ENCODE peak calls at places on chromosome 1, in nine cellular contexts. G, P, W, J, A, U, B, F and O are unnamed samples.

GRCh38 chr1:211145944-211146343 is 12.0 kb upstream of the KCNH1 start:
- ATAC-seq in G (no peak), P (no peak), W (no peak), J (no peak), A (no peak), U (no peak), B (no peak), F (no peak), O (no peak)

GRCh38 chr1:165162671-165163241 is 193.8 kb downstream of the LMX1A start:
- ATAC-seq in G (no peak), P (no peak), W (no peak), J (peak), A (no peak), U (no peak), B (peak), F (no peak), O (no peak)

GRCh38 chr1:186540521-186540920 is 79.6 kb upstream of the PDC start:
- ATAC-seq in G (no peak), P (peak), W (no peak), J (no peak), A (no peak), U (peak), B (no peak), F (no peak), O (no peak)

GRCh38 chr1:201020647-201021332 is 2.7 kb downstream of the KIF21B start:
- ATAC-seq in G (no peak), P (peak), W (no peak), J (no peak), A (no peak), U (no peak), B (peak), F (no peak), O (no peak)

GRCh38 chr1:147109041-147109440 is 63.2 kb downstream of the PRKAB2 start:
- ATAC-seq in G (no peak), P (no peak), W (no peak), J (no peak), A (no peak), U (no peak), B (no peak), F (no peak), O (no peak)

GRCh38 chr1:44545961-44546360 is 128.3 kb downstream of the TMEM53 start:
- ATAC-seq in G (no peak), P (no peak), W (no peak), J (no peak), A (no peak), U (no peak), B (peak), F (no peak), O (no peak)

GRCh38 chr1:56468472-56468871 is 110.9 kb downstream of the PLPP3 start:
- ATAC-seq in G (peak), P (peak), W (no peak), J (peak), A (no peak), U (peak), B (no peak), F (no peak), O (no peak)

GRCh38 chr1:35390600-35391494 is 122.3 kb downstream of the ZMYM4 start:
- ATAC-seq in G (no peak), P (no peak), W (no peak), J (no peak), A (no peak), U (no peak), B (no peak), F (no peak), O (no peak)

GRCh38 chr1:176515310-176515709 is 52.3 kb downstream of the PAPPA2 start:
- ATAC-seq in G (no peak), P (peak), W (no peak), J (peak), A (no peak), U (no peak), B (peak), F (no peak), O (no peak)

GRCh38 chr1:147723691-147724323 is 36.6 kb downstream of the GJA5 start:
- ATAC-seq in G (peak), P (peak), W (peak), J (no peak), A (peak), U (peak), B (peak), F (no peak), O (peak)

GRCh38 chr1:46617108-46617694 is 590 bp upstream of the MOB3C start:
- ATAC-seq in G (peak), P (peak), W (peak), J (peak), A (peak), U (peak), B (peak), F (peak), O (peak)

GRCh38 chr1:152035406-152036315 is 1.1 kb downstream of the S100A11 start:
- ATAC-seq in G (peak), P (no peak), W (peak), J (no peak), A (peak), U (peak), B (no peak), F (no peak), O (no peak)

GRCh38 chr1:233982827-233983518 is 78.5 kb downstream of the SLC35F3 start:
- ATAC-seq in G (no peak), P (no peak), W (no peak), J (no peak), A (no peak), U (no peak), B (peak), F (no peak), O (no peak)

GRCh38 chr1:100791586-100791985 is 72.0 kb downstream of the VCAM1 start:
- ATAC-seq in G (no peak), P (no peak), W (no peak), J (no peak), A (no peak), U (no peak), B (no peak), F (peak), O (no peak)

GRCh38 chr1:175865041-175865766 is 121.8 kb upstream of the TNR start:
- ATAC-seq in G (peak), P (no peak), W (no peak), J (no peak), A (no peak), U (no peak), B (no peak), F (no peak), O (no peak)

GRCh38 chr1:153190373-153190772 is 12.9 kb upstream of the LELP1 start:
- ATAC-seq in G (no peak), P (no peak), W (no peak), J (no peak), A (no peak), U (no peak), B (peak), F (no peak), O (no peak)

GRCh38 chr1:246820666-246821065 is 96.5 kb downstream of the SCCPDH start:
- ATAC-seq in G (no peak), P (peak), W (no peak), J (peak), A (no peak), U (peak), B (no peak), F (no peak), O (no peak)

GRCh38 chr1:177351361-177352108 is 180.8 kb downstream of the BRINP2 start:
- ATAC-seq in G (peak), P (no peak), W (peak), J (no peak), A (peak), U (peak), B (no peak), F (no peak), O (peak)

GRCh38 chr1:20197329-20197791 is 11.0 kb upstream of the PLA2G2C start:
- ATAC-seq in G (no peak), P (no peak), W (no peak), J (no peak), A (no peak), U (no peak), B (no peak), F (no peak), O (no peak)

GRCh38 chr1:213988639-213989070 is 882 bp downstream of the PROX1 start:
- ATAC-seq in G (peak), P (peak), W (peak), J (peak), A (peak), U (peak), B (peak), F (peak), O (no peak)

GRCh38 chr1:27554293-27554692 is 49.7 kb downstream of the AHDC1 start:
- ATAC-seq in G (no peak), P (no peak), W (no peak), J (no peak), A (no peak), U (no peak), B (no peak), F (no peak), O (no peak)

GRCh38 chr1:199265319-199265718 is 626.5 kb downstream of the PTPRC start:
- ATAC-seq in G (no peak), P (no peak), W (no peak), J (no peak), A (no peak), U (no peak), B (no peak), F (no peak), O (no peak)

GRCh38 chr1:108209456-108210108 is 9.4 kb upstream of the SLC25A24 start:
- ATAC-seq in G (no peak), P (no peak), W (no peak), J (no peak), A (no peak), U (no peak), B (peak), F (no peak), O (no peak)

GRCh38 chr1:54519709-54520108 is 28.3 kb upstream of the ACOT11 start:
- ATAC-seq in G (no peak), P (no peak), W (no peak), J (no peak), A (no peak), U (no peak), B (no peak), F (peak), O (no peak)

GRCh38 chr1:167093863-167094516 is at the start of gene STYXL2:
- ATAC-seq in G (no peak), P (peak), W (no peak), J (peak), A (no peak), U (peak), B (no peak), F (no peak), O (no peak)

GRCh38 chr1:152029144-152029936 is 7.5 kb downstream of the S100A11 start:
- ATAC-seq in G (no peak), P (no peak), W (peak), J (no peak), A (peak), U (no peak), B (peak), F (peak), O (no peak)

GRCh38 chr1:7967206-7967605 is 5.7 kb downstream of the PARK7 start:
- ATAC-seq in G (no peak), P (no peak), W (no peak), J (no peak), A (no peak), U (no peak), B (no peak), F (no peak), O (no peak)

GRCh38 chr1:26862781-26863676 is at the start of gene SFN:
- ATAC-seq in G (no peak), P (no peak), W (peak), J (no peak), A (peak), U (no peak), B (peak), F (no peak), O (no peak)

GRCh38 chr1:213474054-213474453 is 423.0 kb downstream of the RPS6KC1 start:
- ATAC-seq in G (no peak), P (peak), W (no peak), J (peak), A (no peak), U (peak), B (no peak), F (no peak), O (no peak)

GRCh38 chr1:78079580-78079979 is 33.8 kb downstream of the GIPC2 start:
- ATAC-seq in G (no peak), P (no peak), W (no peak), J (no peak), A (no peak), U (no peak), B (peak), F (no peak), O (no peak)

GRCh38 chr1:115373305-115373704 is 35.3 kb upstream of the NGF start:
- ATAC-seq in G (no peak), P (peak), W (peak), J (no peak), A (peak), U (no peak), B (peak), F (no peak), O (no peak)

GRCh38 chr1:97077221-97077620 is 355.6 kb downstream of the PTBP2 start:
- ATAC-seq in G (no peak), P (no peak), W (no peak), J (no peak), A (no peak), U (no peak), B (peak), F (no peak), O (no peak)

GRCh38 chr1:75796376-75797272 is at the start of gene MSH4:
- ATAC-seq in G (peak), P (peak), W (peak), J (no peak), A (no peak), U (peak), B (peak), F (no peak), O (peak)

GRCh38 chr1:59005491-59006308 is 221.9 kb upstream of the JUN start:
- ATAC-seq in G (no peak), P (no peak), W (no peak), J (no peak), A (no peak), U (no peak), B (no peak), F (no peak), O (no peak)

GRCh38 chr1:22573237-22573636 is 9.9 kb downstream of the EPHA8 start:
- ATAC-seq in G (no peak), P (no peak), W (no peak), J (no peak), A (no peak), U (no peak), B (no peak), F (no peak), O (no peak)

GRCh38 chr1:27562483-27563406 is 41.2 kb downstream of the AHDC1 start:
- ATAC-seq in G (no peak), P (no peak), W (no peak), J (peak), A (no peak), U (peak), B (no peak), F (no peak), O (no peak)